ENCODE peak calls at places on chromosome 4, in six cellular contexts. W is A549, M is K562, H is HCT116, E is prostate gland, P is body of pancreas. L is an unnamed sample.

GRCh38 chr4:183995489-183996049 is 90.5 kb downstream of the STOX2 start:
- DNase-seq in W (no peak), M (no peak), H (no peak), E (no peak), P (no peak), L (peak)

GRCh38 chr4:106707776-106708603 is 328.1 kb downstream of the DKK2 start:
- DNase-seq in W (no peak), M (no peak), H (no peak), E (no peak), P (no peak), L (peak)

GRCh38 chr4:105471566-105472176 is 2.2 kb downstream of the PPA2 start:
- DNase-seq in W (peak), M (peak), H (peak), E (peak), P (peak), L (peak)

GRCh38 chr4:99462875-99463464 is 27.8 kb upstream of the ADH7 start:
- DNase-seq in W (peak), M (peak), H (peak), E (peak), P (peak), L (peak)

GRCh38 chr4:42954925-42955669 is 62.6 kb downstream of the GRXCR1 start:
- DNase-seq in W (no peak), M (no peak), H (no peak), E (peak), P (peak), L (no peak)

GRCh38 chr4:173917255-173917960 is 366.1 kb downstream of the FBXO8 start:
- DNase-seq in W (no peak), M (no peak), H (no peak), E (no peak), P (no peak), L (no peak)

GRCh38 chr4:15655223-15656037 is at the start of gene FBXL5:
- DNase-seq in W (peak), M (peak), H (no peak), E (peak), P (peak), L (peak)

GRCh38 chr4:21790437-21791029 is 158.0 kb downstream of the KCNIP4 start:
- DNase-seq in W (no peak), M (peak), H (peak), E (no peak), P (no peak), L (peak)

GRCh38 chr4:67713531-67714247 is 12.7 kb upstream of the UBA6 start:
- DNase-seq in W (peak), M (peak), H (no peak), E (peak), P (no peak), L (no peak)

GRCh38 chr4:186688150-186688943 is 35.3 kb downstream of the FAT1 start:
- DNase-seq in W (no peak), M (no peak), H (no peak), E (no peak), P (no peak), L (no peak)

GRCh38 chr4:186687263-186687662 is 36.4 kb downstream of the FAT1 start:
- DNase-seq in W (no peak), M (no peak), H (no peak), E (no peak), P (no peak), L (no peak)

GRCh38 chr4:186684889-186685309 is 38.8 kb downstream of the FAT1 start:
- DNase-seq in W (no peak), M (no peak), H (no peak), E (no peak), P (no peak), L (no peak)

GRCh38 chr4:186684220-186684619 is 39.4 kb downstream of the FAT1 start:
- DNase-seq in W (no peak), M (no peak), H (no peak), E (no peak), P (no peak), L (no peak)

GRCh38 chr4:186685744-186686143 is 37.9 kb downstream of the FAT1 start:
- DNase-seq in W (peak), M (no peak), H (peak), E (no peak), P (no peak), L (no peak)
- H3K4me3 ChIP-seq in W (peak), M (no peak), H (peak), E (no peak), P (no peak), L (no peak)

GRCh38 chr4:152537881-152538280 is 2.0 kb upstream of the FBXW7 start:
- DNase-seq in W (no peak), M (no peak), H (no peak), E (no peak), P (no peak), L (no peak)

GRCh38 chr4:152536545-152537182 is 772 bp upstream of the FBXW7 start:
- DNase-seq in W (peak), M (peak), H (peak), E (no peak), P (no peak), L (peak)

GRCh38 chr4:152534541-152535231 is 1.2 kb downstream of the FBXW7 start:
- DNase-seq in W (no peak), M (peak), H (no peak), E (no peak), P (peak), L (peak)

GRCh38 chr4:152535236-152535902 is 523 bp downstream of the FBXW7 start:
- DNase-seq in W (no peak), M (peak), H (no peak), E (no peak), P (no peak), L (peak)

GRCh38 chr4:152535903-152536544 is at the start of gene FBXW7:
- DNase-seq in W (peak), M (peak), H (peak), E (peak), P (peak), L (peak)
- TF ChIP-seq POLR2A in W (peak), M (peak), H (peak), E (peak), P (peak), L (peak)

DNA sequence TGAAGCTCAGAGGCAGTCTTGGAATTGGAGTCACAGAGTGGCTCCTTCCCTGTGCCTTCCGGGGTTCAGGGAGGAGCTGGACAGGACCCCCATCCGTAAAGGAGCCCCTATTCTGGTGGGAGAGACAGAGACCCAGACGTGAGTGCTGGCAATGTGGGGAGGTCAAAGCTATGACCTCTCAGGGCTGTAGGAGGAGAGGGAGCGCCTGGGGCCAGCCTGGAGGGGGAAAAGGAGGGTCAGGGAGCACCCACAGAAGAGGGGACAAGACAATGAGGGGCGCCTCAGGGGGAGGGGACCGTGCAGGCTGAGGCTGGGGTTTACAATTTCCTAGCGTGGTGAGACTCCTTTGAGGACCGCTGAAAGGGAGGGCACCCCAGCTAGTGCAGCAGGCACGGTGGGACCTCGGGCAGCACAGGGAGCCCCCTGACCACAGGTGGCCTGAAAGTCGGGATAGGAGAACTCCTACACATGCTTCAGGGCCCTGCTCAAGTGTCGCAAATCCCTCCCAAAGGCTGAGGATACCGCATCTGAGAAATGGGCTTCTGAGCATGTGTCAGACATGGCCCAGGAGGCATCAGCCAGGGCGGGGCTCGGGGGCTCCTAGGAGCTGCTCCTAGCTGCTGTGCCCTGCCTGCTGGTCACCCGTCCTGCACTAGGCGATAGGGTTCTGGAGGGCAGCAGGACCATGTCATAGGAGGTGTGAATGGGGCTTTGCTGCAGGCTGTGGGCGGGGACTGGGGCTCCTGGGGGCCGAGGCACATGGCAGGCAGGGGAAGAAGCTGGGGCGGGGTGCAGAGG is 98.1 kb upstream of the LRPAP1 start:
- DNase-seq in W (no peak), M (no peak), H (no peak), E (no peak), P (no peak), L (no peak)
- H3K4me3 ChIP-seq in W (no peak), M (no peak), H (no peak), E (no peak), P (no peak), L (no peak)

GRCh38 chr4:153542131-153542530 is 76.0 kb downstream of the TMEM131L start:
- DNase-seq in W (no peak), M (no peak), H (no peak), E (no peak), P (no peak), L (no peak)
- TF ChIP-seq POLR2A in W (no peak), M (no peak), H (no peak), E (no peak), P (no peak), L (no peak)

GRCh38 chr4:140236649-140237160 is 82.7 kb upstream of the MAML3 start:
- DNase-seq in W (no peak), M (no peak), H (no peak), E (no peak), P (no peak), L (no peak)

GRCh38 chr4:140239311-140239710 is 85.3 kb upstream of the MAML3 start:
- DNase-seq in W (no peak), M (no peak), H (no peak), E (no peak), P (no peak), L (no peak)

GRCh38 chr4:140237616-140238352 is 83.8 kb upstream of the MAML3 start:
- DNase-seq in W (no peak), M (no peak), H (no peak), E (peak), P (peak), L (peak)

GRCh38 chr4:140240237-140240636 is 86.3 kb upstream of the MAML3 start:
- DNase-seq in W (no peak), M (no peak), H (no peak), E (no peak), P (no peak), L (no peak)

GRCh38 chr4:140238353-140239041 is 84.5 kb upstream of the MAML3 start:
- DNase-seq in W (no peak), M (no peak), H (no peak), E (peak), P (peak), L (peak)
- H3K4me3 ChIP-seq in W (no peak), M (no peak), H (no peak), E (no peak), P (no peak), L (no peak)

DNA sequence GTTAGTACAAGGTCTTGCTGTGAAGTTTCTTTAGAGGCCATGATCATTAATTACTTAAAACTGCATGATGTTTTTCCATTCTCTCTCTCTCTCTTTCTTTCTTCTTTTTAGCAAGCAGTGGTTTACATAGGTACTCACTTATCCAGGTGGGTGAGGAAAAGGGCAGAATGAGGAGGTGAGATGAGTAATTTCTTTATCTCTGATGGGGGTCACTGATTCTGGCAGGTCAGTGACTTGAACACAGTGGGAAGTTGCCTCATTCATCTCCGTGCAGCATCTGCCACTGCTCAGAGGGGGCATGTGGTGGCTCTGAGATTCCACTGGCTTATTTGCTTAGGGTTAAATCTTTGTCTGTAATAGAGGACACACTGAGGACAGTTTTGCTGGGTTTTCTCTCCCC is 62.6 kb downstream of the FAM114A1 start:
- DNase-seq in W (no peak), M (no peak), H (no peak), E (no peak), P (no peak), L (no peak)
- TF ChIP-seq POLR2A in W (no peak), M (no peak), H (no peak), E (no peak), P (no peak), L (no peak)

DNA sequence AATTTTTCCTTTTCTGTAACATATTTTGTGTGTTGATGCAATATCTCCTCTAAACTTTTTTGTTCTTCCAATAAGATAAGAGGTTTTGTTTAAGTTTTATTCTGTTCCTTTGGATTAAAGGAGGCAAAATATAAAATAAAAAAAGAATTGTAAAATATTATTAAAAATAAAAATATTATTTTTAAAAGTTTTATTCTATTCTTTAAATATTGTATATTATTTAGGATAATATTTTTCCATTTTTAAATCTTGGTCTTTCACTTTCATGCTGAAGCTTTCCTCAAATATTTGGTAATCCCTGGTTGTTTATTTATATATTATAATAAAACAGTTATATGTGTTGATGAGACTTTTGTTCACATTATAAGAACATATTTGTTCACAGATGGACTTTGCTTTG is 187.9 kb upstream of the PDE5A start:
- DNase-seq in W (no peak), M (no peak), H (no peak), E (no peak), P (no peak), L (no peak)
- H3K4me3 ChIP-seq in W (no peak), M (no peak), H (no peak), E (no peak), P (no peak), L (no peak)